ENCODE peak calls at places on chromosomes 7 and 10, in five cellular contexts. N is LHCN-M2, W is H7, D is OCI-LY7, Q is heart left ventricle. P is an unnamed sample.

GRCh38 chr10:79123547-79123963 is 54.8 kb downstream of the ZMIZ1 start:
- DNase-seq in N (peak), W (no peak), D (no peak), Q (no peak), P (peak)

GRCh38 chr10:73585223-73585784 is 5.8 kb downstream of the USP54 start:
- DNase-seq in N (peak), W (no peak), D (no peak), Q (no peak), P (no peak)

GRCh38 chr7:47873767-47874166 is 74.5 kb downstream of the PKD1L1 start:
- DNase-seq in N (peak), W (no peak), D (no peak), Q (no peak), P (no peak)

GRCh38 chr7:2003931-2004812 is 228.6 kb downstream of the MAD1L1 start:
- DNase-seq in N (no peak), W (no peak), D (no peak), Q (peak), P (no peak)

GRCh38 chr10:121668336-121669009 is 70.2 kb upstream of the FGFR2 start:
- DNase-seq in N (no peak), W (peak), D (no peak), Q (peak), P (no peak)

GRCh38 chr10:77189056-77189455 is 448.6 kb downstream of the KCNMA1 start:
- DNase-seq in N (no peak), W (no peak), D (no peak), Q (no peak), P (no peak)

GRCh38 chr10:117460846-117461765 is 81.4 kb upstream of the EMX2 start:
- DNase-seq in N (no peak), W (no peak), D (no peak), Q (no peak), P (no peak)

GRCh38 chr10:27527597-27528295 is 23.6 kb downstream of the RAB18 start:
- DNase-seq in N (no peak), W (no peak), D (no peak), Q (no peak), P (no peak)

GRCh38 chr7:24801910-24802699 is 44.8 kb upstream of the GSDME start:
- DNase-seq in N (no peak), W (no peak), D (no peak), Q (no peak), P (no peak)

GRCh38 chr10:35857860-35858259 is 215.8 kb upstream of the FZD8 start:
- DNase-seq in N (no peak), W (no peak), D (no peak), Q (no peak), P (no peak)

GRCh38 chr10:33155720-33156638 is 178.5 kb downstream of the NRP1 start:
- DNase-seq in N (peak), W (peak), D (peak), Q (no peak), P (peak)

GRCh38 chr10:36220122-36220521 is 578.0 kb upstream of the FZD8 start:
- DNase-seq in N (no peak), W (no peak), D (no peak), Q (no peak), P (no peak)

GRCh38 chr7:132877578-132877977 is 204.3 kb downstream of the CHCHD3 start:
- DNase-seq in N (no peak), W (peak), D (no peak), Q (no peak), P (no peak)

GRCh38 chr10:132066186-132066585 is 440 bp downstream of the JAKMIP3 start:
- DNase-seq in N (no peak), W (peak), D (no peak), Q (no peak), P (no peak)

GRCh38 chr10:66836057-66836456 is 89.8 kb upstream of the LRRTM3 start:
- DNase-seq in N (peak), W (no peak), D (no peak), Q (no peak), P (no peak)

GRCh38 chr7:13687500-13687899 is 302.0 kb downstream of the ETV1 start:
- DNase-seq in N (no peak), W (no peak), D (no peak), Q (no peak), P (no peak)

GRCh38 chr7:47570649-47571050 is 11.3 kb downstream of the TNS3 start:
- DNase-seq in N (no peak), W (no peak), D (no peak), Q (no peak), P (no peak)

GRCh38 chr7:118325450-118325808 is 100.9 kb downstream of the ANKRD7 start:
- DNase-seq in N (no peak), W (no peak), D (no peak), Q (no peak), P (no peak)

GRCh38 chr10:36023939-36024338 is 381.8 kb upstream of the FZD8 start:
- DNase-seq in N (peak), W (no peak), D (no peak), Q (no peak), P (peak)

GRCh38 chr7:19754521-19755116 is 18.8 kb downstream of the TMEM196 start:
- DNase-seq in N (peak), W (peak), D (peak), Q (no peak), P (peak)

GRCh38 chr10:86611386-86611785 is 43.0 kb upstream of the OPN4 start:
- DNase-seq in N (no peak), W (no peak), D (no peak), Q (no peak), P (no peak)